ENCODE peak calls at places on chromosomes 1 and 21, in six cellular contexts. G is activated T-cell treated with anti-CD3 and anti-CD28 coated beads for 1 hour; T is NCI-H2081; A is fibroblast of pulmonary artery; B is occipital lobe; X is stimulated activated CD8-positive, alpha-beta memory T cell treated with anti-CD3 and anti-CD28 coated beads, Interleukin-15, amount 100 ng/mL, for 48 hours. N is an unnamed sample.

GRCh38 chr1:214002472-214002871 is 14.7 kb downstream of the PROX1 start:
- DNase-seq in T (peak; percentile 64), G (no peak), X (no peak), A (peak; percentile 59), B (no peak), N (peak; percentile 70)

GRCh38 chr1:226664413-226665101 is 74.5 kb downstream of the ITPKB start:
- DNase-seq in G (no peak), T (no peak), X (no peak), A (peak; percentile 93), B (no peak), N (peak; percentile 90)

GRCh38 chr1:38133304-38133703 is 86.7 kb upstream of the POU3F1 start:
- DNase-seq in G (no peak), X (no peak), B (no peak), A (no peak), T (no peak), N (no peak)

GRCh38 chr1:24635195-24635843 is 7.8 kb upstream of the SRRM1 start:
- DNase-seq in T (peak; percentile 74), G (no peak), B (no peak), A (peak; percentile 84), X (no peak), N (peak; percentile 81)

GRCh38 chr1:192703283-192704206 is 67.6 kb downstream of the RGS13 start:
- DNase-seq in A (no peak), B (no peak), X (no peak), T (no peak), G (no peak), N (no peak)

GRCh38 chr1:147598631-147599361 is 57.5 kb downstream of the BCL9 start:
- DNase-seq in G (peak; percentile 28), T (peak; percentile 30), X (peak; percentile 14), A (no peak), B (peak; percentile 32), N (peak; percentile 16)

GRCh38 chr1:245441699-245442098 is 286.9 kb downstream of the KIF26B start:
- DNase-seq in T (no peak), B (no peak), X (no peak), G (no peak), A (peak; percentile 30), N (peak; percentile 44)

GRCh38 chr1:31725777-31726535 is 22.1 kb upstream of the COL16A1 start:
- DNase-seq in T (no peak), G (no peak), A (no peak), B (no peak), X (no peak), N (no peak)

GRCh38 chr1:52059326-52059725 is 3.2 kb downstream of the BTF3L4 start:
- DNase-seq in X (no peak), G (no peak), A (peak; percentile 69), T (no peak), B (no peak), N (peak; percentile 54)

GRCh38 chr1:52674497-52675384 is 23.4 kb downstream of the COA7 start:
- DNase-seq in B (no peak), G (no peak), X (no peak), A (no peak), T (no peak), N (no peak)

GRCh38 chr1:1069061-1069710 is 4.9 kb downstream of the RNF223 start:
- DNase-seq in X (peak; percentile 73), T (peak; percentile 69), B (no peak), A (peak; percentile 61), G (peak; percentile 92), N (peak; percentile 10)

GRCh38 chr1:12610305-12610935 is 7.6 kb downstream of the DHRS3 start:
- DNase-seq in A (peak; percentile 52), T (no peak), G (no peak), X (no peak), B (no peak), N (peak; percentile 55)

GRCh38 chr21:45373991-45374816 is 30.8 kb upstream of the COL18A1 start:
- DNase-seq in G (no peak), T (no peak), X (no peak), B (no peak), A (no peak), N (no peak)

GRCh38 chr1:98732985-98733781 is 71.7 kb downstream of the SNX7 start:
- DNase-seq in T (no peak), X (no peak), B (no peak), G (no peak), A (no peak), N (no peak)

GRCh38 chr1:150513275-150513885 is 2.2 kb upstream of the FALEC start:
- DNase-seq in T (no peak), G (no peak), X (no peak), A (no peak), B (no peak), N (peak; percentile 24)

GRCh38 chr1:6466023-6466422 is at the start of gene TNFRSF25:
- DNase-seq in B (no peak), A (no peak), T (no peak), X (no peak), G (peak; percentile 53), N (no peak)

GRCh38 chr1:54577612-54578011 is 29.6 kb downstream of the ACOT11 start:
- DNase-seq in B (no peak), X (no peak), A (peak; percentile 75), T (no peak), G (no peak), N (peak; percentile 36)

GRCh38 chr1:192732787-192733186 is 76.1 kb upstream of the RGS2 start:
- DNase-seq in X (peak; percentile 1), T (no peak), A (no peak), B (no peak), G (no peak), N (peak; percentile 16)

GRCh38 chr1:220368352-220369265 is 96.4 kb upstream of the RAB3GAP2 start:
- DNase-seq in A (peak; percentile 7), G (no peak), B (no peak), T (no peak), X (no peak), N (peak; percentile 83)

GRCh38 chr21:31470896-31471694 is 127.0 kb upstream of the TIAM1 start:
- DNase-seq in B (no peak), X (no peak), T (no peak), G (no peak), A (no peak), N (no peak)

GRCh38 chr21:25809013-25809412 is 74.2 kb downstream of the GABPA start:
- DNase-seq in A (no peak), B (no peak), G (no peak), T (no peak), X (no peak), N (peak; percentile 11)

GRCh38 chr1:1254667-1254998 is 8.1 kb upstream of the C1QTNF12 start:
- DNase-seq in G (no peak), B (no peak), X (no peak), A (no peak), T (no peak), N (no peak)

GRCh38 chr1:157994081-157994581 is 686 bp downstream of the KIRREL1 start:
- DNase-seq in B (no peak), G (no peak), T (no peak), X (no peak), A (no peak), N (no peak)

N was measured in fibroblast of mammary gland.